ENCODE peak calls at places on chromosome 6, in eight cellular contexts. I, S, H, N, D, V, Z and Y are unnamed samples.

GRCh38 chr6:105794263-105794662 is 291.9 kb upstream of the PRDM1 start:
- DNase-seq in Z (peak), H (no peak), S (peak), D (peak), N (no peak), V (peak), I (peak), Y (no peak)

GRCh38 chr6:167396659-167397490 is 72.0 kb downstream of the TTLL2 start:
- DNase-seq in V (no peak), Z (peak), N (no peak), S (no peak), I (no peak), H (no peak), D (no peak), Y (no peak)

GRCh38 chr6:89117285-89118108 is at the start of gene SRSF12:
- DNase-seq in I (peak), D (peak), N (no peak), H (peak), S (peak), V (peak), Z (no peak), Y (peak)

GRCh38 chr6:132931937-132932336 is 117.6 kb downstream of the RPS12 start:
- DNase-seq in V (peak), N (no peak), Z (no peak), D (no peak), S (peak), I (no peak), H (peak), Y (no peak)

GRCh38 chr6:2450546-2450945 is 205.1 kb upstream of the GMDS start:
- DNase-seq in H (peak), S (peak), Z (no peak), V (peak), D (no peak), N (no peak), I (no peak), Y (no peak)

GRCh38 chr6:151399679-151400078 is 8.3 kb upstream of the ZBTB2 start:
- DNase-seq in H (no peak), S (no peak), I (no peak), D (no peak), Z (no peak), N (no peak), V (no peak), Y (no peak)

GRCh38 chr6:57822896-57823358 is 505.5 kb downstream of the PRIM2 start:
- DNase-seq in I (peak), N (no peak), H (no peak), V (no peak), D (no peak), S (no peak), Z (no peak), Y (no peak)

GRCh38 chr6:153062516-153062915 is 60.0 kb upstream of the MTRF1L start:
- DNase-seq in S (no peak), D (no peak), I (no peak), N (no peak), H (no peak), Z (no peak), V (no peak), Y (no peak)

GRCh38 chr6:141467881-141468280 is 664.8 kb upstream of the GJE1 start:
- DNase-seq in Z (no peak), D (no peak), H (no peak), V (no peak), N (no peak), S (no peak), I (no peak), Y (no peak)

GRCh38 chr6:118580585-118581419 is 32.7 kb downstream of the PLN start:
- DNase-seq in Z (peak), I (no peak), V (peak), N (peak), D (peak), H (peak), S (peak), Y (peak)

GRCh38 chr6:129206761-129207330 is 323.9 kb downstream of the LAMA2 start:
- DNase-seq in H (no peak), N (no peak), S (no peak), D (no peak), V (no peak), I (no peak), Z (no peak), Y (no peak)

GRCh38 chr6:1400126-1400850 is 10.9 kb downstream of the FOXF2 start:
- DNase-seq in H (no peak), Z (no peak), I (no peak), S (no peak), V (no peak), D (no peak), N (no peak), Y (no peak)

GRCh38 chr6:108438918-108439317 is 121.8 kb upstream of the FOXO3 start:
- DNase-seq in N (no peak), H (no peak), I (no peak), Z (no peak), V (no peak), D (no peak), S (peak), Y (no peak)

GRCh38 chr6:136811261-136811660 is 11.1 kb upstream of the PEX7 start:
- DNase-seq in N (no peak), H (no peak), S (no peak), V (no peak), D (no peak), Z (no peak), I (no peak), Y (no peak)

GRCh38 chr6:145502417-145502816 is 232.9 kb downstream of the EPM2A start:
- DNase-seq in N (no peak), H (no peak), V (no peak), Z (no peak), D (no peak), I (no peak), S (no peak), Y (peak)

GRCh38 chr6:127146935-127147334 is 28.5 kb downstream of the RSPO3 start:
- DNase-seq in D (no peak), S (peak), V (no peak), I (no peak), Z (no peak), H (no peak), N (no peak), Y (no peak)

GRCh38 chr6:139955366-139956155 is 581.1 kb upstream of the CITED2 start:
- DNase-seq in Z (peak), N (no peak), V (no peak), S (no peak), I (no peak), H (no peak), D (no peak), Y (no peak)

GRCh38 chr6:128208851-128209580 is 308.2 kb upstream of the THEMIS start:
- DNase-seq in N (no peak), H (no peak), I (no peak), D (no peak), V (no peak), Z (peak), S (no peak), Y (no peak)

GRCh38 chr6:15244605-15245360 is 1.1 kb upstream of the JARID2 start:
- DNase-seq in D (peak), I (peak), H (peak), N (no peak), Z (peak), V (peak), S (peak), Y (peak)

GRCh38 chr6:124961784-124962611 is at the start of gene RNF217:
- DNase-seq in H (peak), I (peak), V (peak), Z (no peak), N (no peak), D (peak), S (peak), Y (peak)
- TF ChIP-seq POLR2A in H (peak), I (no peak), V (peak), Z (no peak), N (peak), D (peak), S (peak), Y (peak)

DNA sequence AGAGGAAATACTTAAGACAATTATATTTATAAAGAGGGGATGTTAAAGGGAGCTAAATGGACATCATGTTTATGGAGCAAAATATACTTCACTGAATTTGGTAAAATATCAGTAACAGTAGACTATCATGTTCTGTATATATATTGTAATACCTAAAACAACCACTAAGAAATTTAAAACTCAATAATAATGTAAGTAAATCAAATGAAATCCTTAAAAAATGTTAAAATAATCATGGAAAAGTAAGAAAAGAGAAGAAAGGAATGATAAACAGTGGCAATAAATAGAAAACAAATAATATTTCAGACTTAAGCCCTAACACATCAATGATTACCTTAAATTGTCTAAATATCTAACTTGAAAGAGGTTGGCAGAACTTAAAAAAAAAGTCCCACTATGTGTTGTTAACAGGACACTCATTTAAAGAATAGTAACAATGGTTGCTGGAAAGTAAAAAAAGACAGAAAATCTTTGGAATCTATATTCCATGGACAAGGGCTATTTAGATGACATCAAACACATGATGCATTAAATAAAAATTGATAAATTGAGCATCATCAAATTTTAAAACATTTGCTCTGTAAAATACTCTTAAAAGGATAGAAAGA is 842.2 kb upstream of the MAP3K7 start:
- DNase-seq in H (no peak), D (no peak), I (no peak), V (no peak), N (no peak), S (no peak), Z (no peak), Y (no peak)
- TF ChIP-seq POLR2A in H (no peak), D (no peak), I (no peak), V (no peak), N (no peak), S (no peak), Z (no peak), Y (no peak)

GRCh38 chr6:125588268-125588667 is 161.2 kb upstream of the HEY2 start:
- DNase-seq in I (no peak), N (no peak), V (no peak), Z (no peak), S (no peak), D (no peak), H (no peak), Y (no peak)
- TF ChIP-seq POLR2A in I (no peak), N (no peak), V (no peak), Z (no peak), S (no peak), D (no peak), H (no peak), Y (no peak)

GRCh38 chr6:73878403-73878802 is 182.4 kb downstream of the CD109 start:
- DNase-seq in V (no peak), H (no peak), I (no peak), Z (no peak), S (no peak), N (no peak), D (no peak), Y (no peak)
- TF ChIP-seq POLR2A in V (no peak), H (no peak), I (no peak), Z (no peak), S (no peak), N (no peak), D (no peak), Y (no peak)

DNA sequence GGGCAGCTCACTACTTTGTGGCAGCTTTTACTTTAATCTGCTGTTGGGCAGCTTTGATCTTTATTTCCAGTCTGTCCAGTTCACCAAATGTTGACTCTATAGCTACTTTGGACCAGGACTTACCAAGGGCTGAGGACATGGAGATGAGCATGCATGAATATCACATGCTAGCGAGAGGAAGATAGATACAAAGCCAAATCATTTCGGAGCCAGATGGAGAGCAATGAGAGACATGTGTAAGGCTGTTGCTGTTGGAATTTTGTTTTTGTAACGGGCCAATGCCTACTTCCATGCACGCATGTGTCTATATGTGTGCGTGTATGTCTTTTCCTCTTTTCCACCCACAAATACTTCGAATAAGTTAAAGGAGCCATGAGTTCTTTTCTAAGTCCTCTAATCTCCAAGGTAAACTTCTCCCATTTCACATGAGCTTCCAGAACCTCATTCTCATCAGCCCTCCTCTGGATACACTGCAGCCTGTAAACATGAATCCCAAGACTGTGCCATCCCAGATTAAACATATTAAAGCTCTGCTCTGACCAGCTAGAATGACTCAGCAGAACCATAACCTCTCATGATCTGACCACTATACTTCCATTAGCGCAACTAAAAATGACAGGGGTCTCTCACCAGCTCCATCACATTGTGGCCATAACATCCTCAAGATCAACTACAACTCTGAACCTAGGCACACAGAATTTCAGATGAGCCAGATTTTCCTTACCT is 160.7 kb downstream of the LRFN2 start:
- DNase-seq in H (no peak), S (no peak), Z (no peak), N (no peak), V (no peak), D (no peak), I (no peak), Y (no peak)
- TF ChIP-seq POLR2A in H (no peak), S (no peak), Z (no peak), N (no peak), V (no peak), D (no peak), I (no peak), Y (no peak)

GRCh38 chr6:44251576-44252524 is 4.9 kb downstream of the HSP90AB1 start:
- DNase-seq in S (no peak), Z (no peak), V (no peak), H (no peak), N (no peak), I (no peak), D (no peak), Y (no peak)

GRCh38 chr6:44250718-44251123 is 3.8 kb downstream of the HSP90AB1 start:
- DNase-seq in V (no peak), H (no peak), I (no peak), N (no peak), D (no peak), S (no peak), Z (no peak), Y (no peak)

GRCh38 chr6:44249082-44249748 is 2.3 kb downstream of the HSP90AB1 start:
- DNase-seq in D (no peak), I (no peak), N (no peak), Z (no peak), S (no peak), V (no peak), H (no peak), Y (no peak)

GRCh38 chr6:44248579-44248978 is 1.7 kb downstream of the HSP90AB1 start:
- DNase-seq in I (no peak), V (no peak), D (no peak), S (no peak), H (no peak), N (no peak), Z (no peak), Y (no peak)

GRCh38 chr6:44250067-44250717 is 3.3 kb downstream of the HSP90AB1 start:
- DNase-seq in D (no peak), S (no peak), H (no peak), Z (no peak), V (no peak), N (no peak), I (no peak), Y (peak)
- TF ChIP-seq POLR2A in D (no peak), S (no peak), H (no peak), Z (no peak), V (no peak), N (no peak), I (peak), Y (no peak)